ENCODE peak calls at places on chromosomes 12 and 14, in four cellular contexts. R, N, D and L are unnamed samples.

GRCh38 chr14:68634346-68634745 is 158.5 kb downstream of the ZFP36L1 start:
- DNase-seq in R (no peak), N (no peak), D (no peak), L (no peak)

GRCh38 chr12:124917135-124917840 is 2.8 kb upstream of the UBC start:
- DNase-seq in R (peak), N (peak), D (peak), L (peak)

GRCh38 chr12:81300454-81300853 is 222.6 kb downstream of the ACSS3 start:
- DNase-seq in R (no peak), N (no peak), D (no peak), L (no peak)

GRCh38 chr12:118537481-118537917 is 161.1 kb downstream of the SUDS3 start:
- DNase-seq in R (no peak), N (no peak), D (no peak), L (no peak)

GRCh38 chr14:30417121-30417520 is 141.8 kb upstream of the G2E3 start:
- DNase-seq in R (no peak), N (no peak), D (no peak), L (no peak)

GRCh38 chr14:105091335-105092123 is 26.3 kb upstream of the GPR132 start:
- DNase-seq in R (no peak), N (no peak), D (peak), L (no peak)

GRCh38 chr12:53380797-53381738 is 1.1 kb downstream of the SP1 start:
- DNase-seq in R (no peak), N (no peak), D (no peak), L (no peak)

GRCh38 chr14:94857985-94858384 is 88.1 kb upstream of the GSC start:
- DNase-seq in R (no peak), N (no peak), D (peak), L (no peak)

GRCh38 chr12:105084251-105085250 is at the start of gene ALDH1L2:
- DNase-seq in R (peak), N (peak), D (peak), L (peak)

GRCh38 chr12:131564843-131565242 is 146.0 kb upstream of the SFSWAP start:
- DNase-seq in R (no peak), N (no peak), D (peak), L (no peak)

GRCh38 chr12:18429366-18429765 is 168.0 kb downstream of the PIK3C2G start:
- DNase-seq in R (no peak), N (no peak), D (no peak), L (no peak)

GRCh38 chr12:106976668-106977067 is 10.3 kb downstream of the MTERF2 start:
- DNase-seq in R (no peak), N (no peak), D (no peak), L (no peak)

GRCh38 chr12:115375188-115375991 is 691.4 kb upstream of the TBX3 start:
- DNase-seq in R (no peak), N (no peak), D (no peak), L (no peak)

GRCh38 chr12:52249511-52250047 is 16.5 kb downstream of the KRT7 start:
- DNase-seq in R (no peak), N (no peak), D (no peak), L (no peak)

GRCh38 chr14:56196274-56196673 is 78.1 kb downstream of the PELI2 start:
- DNase-seq in R (no peak), N (no peak), D (no peak), L (no peak)

GRCh38 chr14:53955671-53956426 is 776 bp downstream of the BMP4 start:
- DNase-seq in R (no peak), N (no peak), D (no peak), L (no peak)

GRCh38 chr14:63453443-63453936 is 89.7 kb downstream of the PPP2R5E start:
- DNase-seq in R (no peak), N (no peak), D (no peak), L (no peak)

GRCh38 chr14:67166450-67166853 is 22.8 kb upstream of the GARIN2 start:
- DNase-seq in R (peak), N (no peak), D (peak), L (peak)

GRCh38 chr12:115553622-115554021 is 723.9 kb downstream of the MED13L start:
- DNase-seq in R (no peak), N (no peak), D (no peak), L (no peak)

GRCh38 chr12:63752283-63752682 is 27.4 kb upstream of the RXYLT1 start:
- DNase-seq in R (no peak), N (no peak), D (no peak), L (no peak)

GRCh38 chr12:100199347-100200136 is 1.1 kb upstream of the ACTR6 start:
- DNase-seq in R (peak), N (peak), D (no peak), L (peak)

GRCh38 chr12:19882418-19882817 is 443.1 kb downstream of the AEBP2 start:
- DNase-seq in R (no peak), N (no peak), D (peak), L (no peak)